ENCODE peak calls at places on chromosomes 12 and 14, in seven cellular contexts. N, U, E, K, C, B and H are unnamed samples.

GRCh38 chr12:46777587-46777986 is 48.2 kb downstream of the SLC38A4 start:
- DNase-seq in C (no peak), B (no peak), K (no peak), N (peak), E (no peak), U (no peak), H (no peak)

GRCh38 chr12:49647280-49647679 is 23.9 kb downstream of the PRPF40B start:
- DNase-seq in K (no peak), E (no peak), N (no peak), C (no peak), U (no peak), B (no peak), H (no peak)

GRCh38 chr12:130948751-130949150 is 5.0 kb upstream of the ADGRD1 start:
- DNase-seq in N (no peak), B (no peak), C (no peak), U (no peak), E (no peak), K (no peak), H (no peak)

GRCh38 chr14:97930191-97930590 is 1133.0 kb downstream of the VRK1 start:
- DNase-seq in E (no peak), K (no peak), C (no peak), U (no peak), B (no peak), N (no peak), H (no peak)

GRCh38 chr12:29807125-29807524 is 23.4 kb upstream of the TMTC1 start:
- DNase-seq in E (no peak), K (no peak), B (no peak), U (no peak), C (no peak), N (no peak), H (no peak)

GRCh38 chr14:102479777-102480176 is 29.8 kb downstream of the ANKRD9 start:
- DNase-seq in E (no peak), N (peak), U (no peak), B (no peak), C (no peak), K (no peak), H (peak)

GRCh38 chr14:53331921-53332320 is 178.8 kb upstream of the DDHD1 start:
- DNase-seq in K (no peak), B (no peak), C (no peak), E (no peak), U (no peak), N (no peak), H (no peak)

GRCh38 chr14:77498120-77498979 is at the start of gene ISM2:
- DNase-seq in U (peak), C (peak), K (no peak), B (no peak), N (no peak), E (peak), H (peak)

GRCh38 chr12:57756406-57757341 is 1.8 kb downstream of the MARCHF9 start:
- DNase-seq in K (no peak), B (no peak), U (peak), N (no peak), C (peak), E (peak), H (peak)

GRCh38 chr14:95220663-95221231 is 63.4 kb upstream of the DICER1 start:
- DNase-seq in U (no peak), K (no peak), N (no peak), B (no peak), E (no peak), C (peak), H (no peak)

GRCh38 chr12:80712866-80713265 is 3.8 kb upstream of the MYF5 start:
- DNase-seq in E (no peak), K (no peak), B (no peak), U (no peak), N (no peak), C (no peak), H (no peak)

GRCh38 chr12:103672401-103673119 is 85.5 kb downstream of the STAB2 start:
- DNase-seq in E (no peak), U (no peak), C (peak), N (no peak), B (no peak), K (no peak), H (no peak)

GRCh38 chr14:68762944-68763831 is 29.7 kb downstream of the ZFP36L1 start:
- DNase-seq in K (no peak), E (no peak), U (no peak), C (peak), N (peak), B (no peak), H (no peak)

GRCh38 chr12:131493068-131493826 is 217.6 kb upstream of the SFSWAP start:
- DNase-seq in U (no peak), B (no peak), K (no peak), C (no peak), N (no peak), E (peak), H (no peak)

GRCh38 chr14:36238666-36239363 is 62.3 kb upstream of the PTCSC3 start:
- DNase-seq in U (no peak), B (peak), E (no peak), K (no peak), C (peak), N (no peak), H (no peak)

GRCh38 chr12:62191747-62192485 is 68.3 kb upstream of the USP15 start:
- DNase-seq in C (no peak), K (no peak), N (no peak), U (peak), B (no peak), E (no peak), H (no peak)

GRCh38 chr12:69655616-69656336 is 43.3 kb downstream of the BEST3 start:
- DNase-seq in E (no peak), C (peak), U (no peak), K (peak), N (no peak), B (peak), H (no peak)

GRCh38 chr14:85535916-85536834 is 6.2 kb downstream of the FLRT2 start:
- DNase-seq in U (no peak), K (peak), C (peak), E (peak), N (no peak), B (no peak), H (peak)

GRCh38 chr14:74955229-74955999 is at the start of gene PGF:
- DNase-seq in K (no peak), N (no peak), B (no peak), E (no peak), C (peak), U (peak), H (peak)

GRCh38 chr14:56129941-56130340 is 11.7 kb downstream of the PELI2 start:
- DNase-seq in C (no peak), U (no peak), E (no peak), K (no peak), N (no peak), B (no peak), H (no peak)

GRCh38 chr12:52907092-52907810 is 2.4 kb upstream of the KRT8 start:
- DNase-seq in C (peak), B (no peak), K (no peak), E (no peak), U (no peak), N (peak), H (peak)